ENCODE peak calls at places on chromosomes 5 and 9, in nine cellular contexts. J is stomach; W is PC-9; P is MM.1S; K is CD4-positive, CD25-positive, alpha-beta regulatory T cell; N is H1; U is tibial artery; I is heart right ventricle; E is fibroblast of lung. R is an unnamed sample.

GRCh38 chr5:150155258-150156032 is at the start of gene PDGFRB:
- DNase-seq in J (peak; percentile 55), W (peak; percentile 9), P (peak; percentile 24), K (peak; percentile 25), N (no peak), U (peak; percentile 99), I (peak; percentile 91), E (peak; percentile 87), R (no peak)

GRCh38 chr9:100690438-100690837 is 112.6 kb downstream of the CAVIN4 start:
- DNase-seq in J (no peak), W (no peak), P (peak; percentile 48), K (no peak), N (no peak), U (no peak), I (no peak), E (no peak), R (no peak)

GRCh38 chr5:131532016-131532640 is 102.9 kb downstream of the RAPGEF6 start:
- DNase-seq in J (no peak), W (no peak), P (peak; percentile 17), K (peak; percentile 62), N (no peak), U (no peak), I (no peak), E (no peak), R (no peak)

GRCh38 chr9:109903515-109904138 is 123.6 kb downstream of the PALM2AKAP2 start:
- DNase-seq in J (peak; percentile 57), W (peak; percentile 70), P (peak; percentile 84), K (peak; percentile 83), N (peak; percentile 13), U (peak; percentile 70), I (peak; percentile 82), E (peak; percentile 70), R (peak; percentile 61)

GRCh38 chr9:136220017-136220729 is 15.2 kb upstream of the LHX3 start:
- DNase-seq in J (no peak), W (peak; percentile 63), P (no peak), K (peak; percentile 35), N (no peak), U (no peak), I (no peak), E (peak; percentile 68), R (peak; percentile 13)

GRCh38 chr5:38843665-38844064 is 2.1 kb upstream of the OSMR start:
- DNase-seq in J (no peak), W (no peak), P (no peak), K (no peak), N (no peak), U (no peak), I (no peak), E (no peak), R (no peak)

GRCh38 chr9:98373622-98374021 is 118.2 kb upstream of the TBC1D2 start:
- DNase-seq in J (no peak), W (no peak), P (no peak), K (no peak), N (no peak), U (no peak), I (no peak), E (peak; percentile 7), R (no peak)

GRCh38 chr5:139386039-139386438 is 2.9 kb upstream of the SLC23A1 start:
- DNase-seq in J (no peak), W (no peak), P (no peak), K (no peak), N (no peak), U (peak; percentile 46), I (no peak), E (no peak), R (no peak)

GRCh38 chr9:78898239-78898638 is 601.3 kb downstream of the PSAT1 start:
- DNase-seq in J (no peak), W (no peak), P (no peak), K (no peak), N (no peak), U (no peak), I (no peak), E (peak; percentile 58), R (no peak)

GRCh38 chr9:1510712-1511111 is 460.6 kb downstream of the DMRT2 start:
- DNase-seq in J (no peak), W (no peak), P (no peak), K (no peak), N (no peak), U (no peak), I (no peak), E (no peak), R (no peak)

GRCh38 chr5:40221255-40221654 is 458.5 kb upstream of the PTGER4 start:
- DNase-seq in J (no peak), W (no peak), P (peak; percentile 33), K (no peak), N (no peak), U (no peak), I (no peak), E (no peak), R (no peak)

GRCh38 chr9:74220327-74220726 is 276.8 kb upstream of the RORB start:
- DNase-seq in J (no peak), W (no peak), P (no peak), K (no peak), N (peak; percentile 31), U (no peak), I (no peak), E (no peak), R (no peak)

GRCh38 chr5:14364096-14364495 is 217.5 kb upstream of the OTULINL start:
- DNase-seq in J (no peak), W (no peak), P (peak; percentile 16), K (peak; percentile 60), N (no peak), U (no peak), I (no peak), E (no peak), R (no peak)

DNA sequence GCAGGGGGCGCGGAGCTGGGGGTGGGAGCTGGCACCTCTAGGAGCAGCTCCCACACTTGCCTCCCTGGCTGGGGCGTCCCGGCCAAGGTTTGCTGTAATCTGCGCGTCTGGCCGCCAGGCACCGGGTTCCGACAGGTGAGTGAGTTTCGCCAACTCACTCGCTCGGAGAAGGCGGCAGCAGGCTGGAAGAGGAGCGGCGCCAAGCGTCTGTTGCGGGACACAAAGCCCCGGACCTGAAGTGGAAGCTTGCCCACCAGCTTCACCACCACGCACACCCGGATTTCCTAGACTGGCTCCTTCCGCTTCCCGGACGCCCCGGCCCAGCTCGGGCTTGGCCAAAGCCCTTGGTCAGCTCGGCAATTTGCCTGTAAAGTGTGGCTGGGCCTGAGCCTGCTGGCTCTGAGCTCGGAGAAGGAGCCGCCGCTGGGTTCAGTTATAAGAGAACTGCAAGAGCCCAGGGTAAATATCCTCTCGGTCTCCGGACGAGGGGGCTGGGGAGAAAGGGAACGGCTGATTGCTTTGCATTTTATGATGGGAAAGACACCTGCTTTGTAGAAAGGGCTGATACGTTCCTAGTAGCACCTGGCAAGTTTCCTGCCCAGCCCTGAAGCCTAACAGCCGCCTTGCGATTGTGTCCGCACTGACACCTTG is 461 bp upstream of the GNA14 start:
- DNase-seq in J (peak; percentile 66), W (no peak), P (no peak), K (no peak), N (no peak), U (peak; percentile 70), I (peak; percentile 60), E (peak; percentile 26), R (peak; percentile 63)
- H3K4me3 ChIP-seq in J (peak overlapping the region; percentile 70), W (no peak overlapping the region), P (peak overlapping the region; percentile 23), K (no peak overlapping the region), N (peak overlapping the region; percentile 72), U (peak overlapping the region; percentile 43), I (peak overlapping the region; percentile 64), E (peak overlapping the region; percentile 49), R (peak overlapping the region; percentile 50)

GRCh38 chr9:129685220-129685932 is 19.9 kb downstream of the PRRX2 start:
- DNase-seq in J (no peak), W (peak; percentile 87), P (no peak), K (no peak), N (no peak), U (no peak), I (no peak), E (peak; percentile 61), R (no peak)
- H3K27ac ChIP-seq in J (no peak overlapping the region), W (no peak overlapping the region), P (no peak overlapping the region), K (no peak overlapping the region), N (no peak overlapping the region), U (no peak overlapping the region), I (no peak overlapping the region), E (no peak overlapping the region), R (no peak overlapping the region)

GRCh38 chr5:123089572-123089970 is 530 bp downstream of the PRDM6 start:
- DNase-seq in J (no peak), W (no peak), P (no peak), K (no peak), N (no peak), U (peak; percentile 77), I (no peak), E (peak; percentile 34), R (no peak)
- H3K4me3 ChIP-seq in J (peak overlapping the region; percentile 54), W (no peak overlapping the region), P (no peak overlapping the region), K (no peak overlapping the region), N (peak overlapping the region; percentile 49), U (peak overlapping the region; percentile 90), I (peak overlapping the region; percentile 55), E (peak overlapping the region; percentile 93), R (peak overlapping the region; percentile 21)

GRCh38 chr9:12818431-12819000 is 43.7 kb downstream of the LURAP1L start:
- DNase-seq in J (no peak), W (no peak), P (no peak), K (no peak), N (no peak), U (no peak), I (no peak), E (peak; percentile 78), R (peak; percentile 59)

GRCh38 chr9:12814877-12815237 is 40.0 kb downstream of the LURAP1L start:
- DNase-seq in J (no peak), W (no peak), P (no peak), K (no peak), N (no peak), U (no peak), I (no peak), E (no peak), R (no peak)

GRCh38 chr9:12817702-12818101 is 42.9 kb downstream of the LURAP1L start:
- DNase-seq in J (peak; percentile 65), W (peak; percentile 58), P (no peak), K (no peak), N (no peak), U (no peak), I (no peak), E (peak; percentile 75), R (peak; percentile 80)

GRCh38 chr9:12815895-12816294 is 41.1 kb downstream of the LURAP1L start:
- DNase-seq in J (no peak), W (no peak), P (no peak), K (no peak), N (no peak), U (no peak), I (no peak), E (no peak), R (no peak)

GRCh38 chr9:12816656-12817101 is 41.9 kb downstream of the LURAP1L start:
- DNase-seq in J (no peak), W (no peak), P (no peak), K (no peak), N (no peak), U (no peak), I (no peak), E (no peak), R (peak; percentile 9)
- H3K27ac ChIP-seq in J (peak overlapping the region; percentile 73), W (peak overlapping the region; percentile 100), P (no peak overlapping the region), K (no peak overlapping the region), N (no peak overlapping the region), U (peak overlapping the region; percentile 58), I (no peak overlapping the region), E (peak overlapping the region; percentile 68), R (no peak overlapping the region)

GRCh38 chr5:169980418-169981053 is at the start of gene INSYN2B:
- DNase-seq in J (peak; percentile 50), W (peak; percentile 66), P (peak; percentile 19), K (peak; percentile 21), N (peak; percentile 77), U (peak; percentile 66), I (peak; percentile 40), E (peak; percentile 85), R (peak; percentile 27)
- H3K4me3 ChIP-seq in J (peak within 1 kb of the TSS; percentile 9), W (peak within 1 kb of the TSS; percentile 56), P (no peak within 1 kb of the TSS), K (no peak within 1 kb of the TSS), N (peak within 1 kb of the TSS; percentile 27), U (no peak within 1 kb of the TSS), I (peak within 1 kb of the TSS; percentile 38), E (peak within 1 kb of the TSS; percentile 73), R (no peak within 1 kb of the TSS)

GRCh38 chr5:54215233-54215736 is 95.1 kb downstream of the ARL15 start:
- DNase-seq in J (no peak), W (no peak), P (no peak), K (no peak), N (no peak), U (no peak), I (no peak), E (no peak), R (no peak)
- H3K27ac ChIP-seq in J (no peak overlapping the region), W (no peak overlapping the region), P (no peak overlapping the region), K (no peak overlapping the region), N (no peak overlapping the region), U (no peak overlapping the region), I (no peak overlapping the region), E (no peak overlapping the region), R (no peak overlapping the region)